ENCODE peak calls at places on chromosome 18, in five cellular contexts. C is mesendoderm, F is HTR-8/SVneo, H is hypothalamus, W is activated B cell treated with CpG ODN at 0.5 μM for 24 hours. O is an unnamed sample.

GRCh38 chr18:10450986-10451385 is 3.4 kb upstream of the APCDD1 start:
- DNase-seq in C (no peak), W (no peak), H (no peak), F (no peak), O (no peak)

GRCh38 chr18:31610841-31611240 is 19.2 kb downstream of the TTR start:
- DNase-seq in F (peak; percentile 2), W (no peak), H (no peak), C (peak; percentile 93), O (no peak)

GRCh38 chr18:77811510-77811909 is 561.9 kb downstream of the GALR1 start:
- DNase-seq in C (no peak), F (no peak), W (no peak), H (no peak), O (no peak)

GRCh38 chr18:68769423-68769822 is 28.5 kb upstream of the CCDC102B start:
- DNase-seq in W (no peak), H (no peak), C (no peak), F (no peak), O (no peak)

GRCh38 chr18:49609416-49610284 is 47.8 kb downstream of the LIPG start:
- DNase-seq in F (no peak), C (no peak), H (no peak), W (no peak), O (no peak)

GRCh38 chr18:8732442-8733360 is 27.3 kb downstream of the MTCL1 start:
- DNase-seq in W (no peak), F (no peak), H (no peak), C (peak; percentile 30), O (no peak)

GRCh38 chr18:37668971-37669747 is 103.6 kb upstream of the CELF4 start:
- DNase-seq in W (no peak), C (peak; percentile 97), H (no peak), F (no peak), O (no peak)

GRCh38 chr18:63869374-63869773 is 18.1 kb upstream of the SERPINB2 start:
- DNase-seq in C (no peak), H (no peak), F (peak; percentile 32), W (no peak), O (peak; percentile 9)

GRCh38 chr18:55869965-55870585 is 282.1 kb upstream of the TCF4 start:
- DNase-seq in W (no peak), H (no peak), F (no peak), C (no peak), O (no peak)

GRCh38 chr18:66571845-66572244 is 32.0 kb downstream of the CDH19 start:
- DNase-seq in W (no peak), C (no peak), H (no peak), F (no peak), O (no peak)

GRCh38 chr18:40813116-40813515 is 1141.9 kb upstream of the PIK3C3 start:
- DNase-seq in F (no peak), H (no peak), W (no peak), C (no peak), O (no peak)

GRCh38 chr18:67092141-67092540 is 424.4 kb downstream of the DSEL start:
- DNase-seq in C (peak; percentile 60), F (no peak), W (no peak), H (no peak), O (no peak)

GRCh38 chr18:75884728-75885127 is 457.2 kb upstream of the SMIM21 start:
- DNase-seq in C (peak; percentile 24), F (no peak), H (no peak), W (no peak), O (no peak)

GRCh38 chr18:31143025-31143424 is 19.6 kb downstream of the DSC1 start:
- DNase-seq in F (no peak), C (no peak), H (no peak), W (no peak), O (no peak)

GRCh38 chr18:76997951-76998808 is 134.4 kb downstream of the MBP start:
- DNase-seq in F (no peak), H (no peak), W (no peak), C (no peak), O (no peak)

GRCh38 chr18:32612651-32613050 is 142.0 kb upstream of the GAREM1 start:
- DNase-seq in W (no peak), F (no peak), H (no peak), C (no peak), O (no peak)

GRCh38 chr18:41850781-41851180 is 104.3 kb upstream of the PIK3C3 start:
- DNase-seq in F (no peak), H (no peak), C (no peak), W (no peak), O (no peak)

O was measured in epithelial cell of proximal tubule.